ENCODE peak calls at places on chromosomes 7 and 10, in ten cellular contexts. One of them, this sample, is unnamed.

GRCh38 chr10:71455035-71455434 is 58.3 kb downstream of the CDH23 start:
- DNase-seq in esophagus muscularis mucosa: no peak
- DNase-seq in ovary: no peak
- DNase-seq in body of pancreas: no peak
- DNase-seq in IMR-90: no peak
- DNase-seq in sigmoid colon: no peak
- DNase-seq in prostate gland: no peak
- DNase-seq in heart left ventricle: no peak
- DNase-seq in tibial nerve: no peak
- DNase-seq in HCT116: no peak
- DNase-seq in this sample: no peak

GRCh38 chr10:44244745-44245600 is 139.9 kb downstream of the CXCL12 start:
- DNase-seq in body of pancreas: no peak
- DNase-seq in IMR-90: no peak
- DNase-seq in prostate gland: no peak
- DNase-seq in esophagus muscularis mucosa: peak; percentile 45
- DNase-seq in sigmoid colon: no peak
- DNase-seq in ovary: no peak
- DNase-seq in heart left ventricle: no peak
- DNase-seq in HCT116: no peak
- DNase-seq in tibial nerve: no peak
- DNase-seq in this sample: no peak

GRCh38 chr7:151491859-151492258 is 27.8 kb downstream of the RHEB start:
- DNase-seq in heart left ventricle: no peak
- DNase-seq in sigmoid colon: no peak
- DNase-seq in ovary: no peak
- DNase-seq in prostate gland: no peak
- DNase-seq in HCT116: peak; percentile 73
- DNase-seq in tibial nerve: no peak
- DNase-seq in esophagus muscularis mucosa: no peak
- DNase-seq in body of pancreas: no peak
- DNase-seq in IMR-90: peak; percentile 90
- DNase-seq in this sample: no peak

GRCh38 chr7:6554848-6555247 is 3.6 kb upstream of the GRID2IP start:
- DNase-seq in heart left ventricle: no peak
- DNase-seq in IMR-90: no peak
- DNase-seq in HCT116: no peak
- DNase-seq in tibial nerve: no peak
- DNase-seq in sigmoid colon: no peak
- DNase-seq in ovary: no peak
- DNase-seq in prostate gland: no peak
- DNase-seq in body of pancreas: no peak
- DNase-seq in esophagus muscularis mucosa: no peak
- DNase-seq in this sample: no peak

GRCh38 chr10:131186547-131187253 is 124.8 kb downstream of the TCERG1L start:
- DNase-seq in heart left ventricle: no peak
- DNase-seq in body of pancreas: no peak
- DNase-seq in tibial nerve: no peak
- DNase-seq in IMR-90: no peak
- DNase-seq in ovary: no peak
- DNase-seq in HCT116: no peak
- DNase-seq in esophagus muscularis mucosa: no peak
- DNase-seq in sigmoid colon: no peak
- DNase-seq in prostate gland: no peak
- DNase-seq in this sample: no peak

GRCh38 chr10:104589431-104589830 is 51.7 kb upstream of the SORCS3 start:
- DNase-seq in prostate gland: no peak
- DNase-seq in sigmoid colon: no peak
- DNase-seq in esophagus muscularis mucosa: peak; percentile 89
- DNase-seq in tibial nerve: no peak
- DNase-seq in ovary: no peak
- DNase-seq in body of pancreas: no peak
- DNase-seq in IMR-90: no peak
- DNase-seq in HCT116: no peak
- DNase-seq in heart left ventricle: no peak
- DNase-seq in this sample: no peak

GRCh38 chr10:48606530-48607355 is 1.9 kb upstream of the ARHGAP22 start:
- DNase-seq in esophagus muscularis mucosa: peak; percentile 89
- DNase-seq in body of pancreas: peak; percentile 19
- DNase-seq in IMR-90: peak; percentile 99
- DNase-seq in prostate gland: no peak
- DNase-seq in ovary: no peak
- DNase-seq in heart left ventricle: peak; percentile 59
- DNase-seq in tibial nerve: peak; percentile 63
- DNase-seq in sigmoid colon: peak; percentile 72
- DNase-seq in HCT116: no peak
- DNase-seq in this sample: no peak

GRCh38 chr10:3853547-3853989 is 68.6 kb upstream of the KLF6 start:
- DNase-seq in HCT116: no peak
- DNase-seq in IMR-90: no peak
- DNase-seq in ovary: no peak
- DNase-seq in tibial nerve: no peak
- DNase-seq in prostate gland: peak; percentile 89
- DNase-seq in heart left ventricle: peak; percentile 40
- DNase-seq in body of pancreas: peak; percentile 84
- DNase-seq in sigmoid colon: peak; percentile 87
- DNase-seq in esophagus muscularis mucosa: no peak
- DNase-seq in this sample: peak; percentile 90

GRCh38 chr10:32239770-32240169 is 107.2 kb downstream of the EPC1 start:
- DNase-seq in heart left ventricle: no peak
- DNase-seq in IMR-90: peak; percentile 69
- DNase-seq in ovary: no peak
- DNase-seq in body of pancreas: no peak
- DNase-seq in HCT116: no peak
- DNase-seq in esophagus muscularis mucosa: no peak
- DNase-seq in sigmoid colon: no peak
- DNase-seq in tibial nerve: no peak
- DNase-seq in prostate gland: no peak
- DNase-seq in this sample: no peak

GRCh38 chr7:97019710-97020109 is 4.9 kb downstream of the DLX5 start:
- DNase-seq in body of pancreas: no peak
- DNase-seq in HCT116: no peak
- DNase-seq in ovary: no peak
- DNase-seq in IMR-90: no peak
- DNase-seq in sigmoid colon: no peak
- DNase-seq in esophagus muscularis mucosa: no peak
- DNase-seq in prostate gland: no peak
- DNase-seq in tibial nerve: no peak
- DNase-seq in heart left ventricle: no peak
- DNase-seq in this sample: no peak

GRCh38 chr7:97022451-97023306 is 2.0 kb downstream of the DLX5 start:
- DNase-seq in sigmoid colon: no peak
- DNase-seq in HCT116: no peak
- DNase-seq in body of pancreas: no peak
- DNase-seq in ovary: no peak
- DNase-seq in tibial nerve: no peak
- DNase-seq in heart left ventricle: no peak
- DNase-seq in IMR-90: no peak
- DNase-seq in esophagus muscularis mucosa: peak; percentile 74
- DNase-seq in prostate gland: no peak
- DNase-seq in this sample: no peak

GRCh38 chr7:97018775-97019535 is 5.7 kb downstream of the DLX5 start:
- DNase-seq in IMR-90: no peak
- DNase-seq in ovary: no peak
- DNase-seq in tibial nerve: no peak
- DNase-seq in HCT116: no peak
- DNase-seq in sigmoid colon: no peak
- DNase-seq in prostate gland: no peak
- DNase-seq in body of pancreas: no peak
- DNase-seq in esophagus muscularis mucosa: peak; percentile 64
- DNase-seq in heart left ventricle: no peak
- DNase-seq in this sample: no peak

GRCh38 chr7:97021443-97022261 is 3.0 kb downstream of the DLX5 start:
- DNase-seq in sigmoid colon: no peak
- DNase-seq in esophagus muscularis mucosa: peak; percentile 88
- DNase-seq in ovary: no peak
- DNase-seq in tibial nerve: no peak
- DNase-seq in heart left ventricle: no peak
- DNase-seq in HCT116: no peak
- DNase-seq in IMR-90: no peak
- DNase-seq in body of pancreas: no peak
- DNase-seq in prostate gland: no peak
- DNase-seq in this sample: no peak

GRCh38 chr7:97020601-97021442 is 3.8 kb downstream of the DLX5 start:
- DNase-seq in esophagus muscularis mucosa: peak; percentile 62
- DNase-seq in prostate gland: no peak
- DNase-seq in body of pancreas: no peak
- DNase-seq in IMR-90: no peak
- DNase-seq in ovary: no peak
- DNase-seq in sigmoid colon: no peak
- DNase-seq in HCT116: no peak
- DNase-seq in tibial nerve: no peak
- DNase-seq in heart left ventricle: no peak
- DNase-seq in this sample: no peak
- H3K27me3 ChIP-seq in esophagus muscularis mucosa: peaks cover 81% of the 10 kb centered on the region
- H3K27me3 ChIP-seq in prostate gland: peaks cover 24% of the 10 kb centered on the region
- H3K27me3 ChIP-seq in body of pancreas: peaks cover 55% of the 10 kb centered on the region
- H3K27me3 ChIP-seq in IMR-90: peaks cover 84% of the 10 kb centered on the region
- H3K27me3 ChIP-seq in ovary: no peaks in the 10 kb centered on the region
- H3K27me3 ChIP-seq in sigmoid colon: peaks cover 74% of the 10 kb centered on the region
- H3K27me3 ChIP-seq in HCT116: peaks cover 26% of the 10 kb centered on the region
- H3K27me3 ChIP-seq in tibial nerve: peaks cover 9% of the 10 kb centered on the region
- H3K27me3 ChIP-seq in heart left ventricle: peaks cover 95% of the 10 kb centered on the region
- H3K27me3 ChIP-seq in this sample: peaks cover 49% of the 10 kb centered on the region

GRCh38 chr10:15792777-15793176 is 67.5 kb downstream of the MINDY3 start:
- DNase-seq in sigmoid colon: no peak
- DNase-seq in tibial nerve: no peak
- DNase-seq in body of pancreas: no peak
- DNase-seq in ovary: no peak
- DNase-seq in prostate gland: no peak
- DNase-seq in IMR-90: no peak
- DNase-seq in esophagus muscularis mucosa: no peak
- DNase-seq in heart left ventricle: no peak
- DNase-seq in HCT116: no peak
- DNase-seq in this sample: no peak
- H3K27ac ChIP-seq in sigmoid colon: peak overlapping the region; percentile 76
- H3K27ac ChIP-seq in tibial nerve: no peak overlapping the region
- H3K27ac ChIP-seq in body of pancreas: no peak overlapping the region
- H3K27ac ChIP-seq in ovary: no peak overlapping the region
- H3K27ac ChIP-seq in prostate gland: no peak overlapping the region
- H3K27ac ChIP-seq in IMR-90: no peak overlapping the region
- H3K27ac ChIP-seq in esophagus muscularis mucosa: peak overlapping the region; percentile 56
- H3K27ac ChIP-seq in heart left ventricle: no peak overlapping the region
- H3K27ac ChIP-seq in HCT116: no peak overlapping the region
- H3K27ac ChIP-seq in this sample: no peak overlapping the region

DNA sequence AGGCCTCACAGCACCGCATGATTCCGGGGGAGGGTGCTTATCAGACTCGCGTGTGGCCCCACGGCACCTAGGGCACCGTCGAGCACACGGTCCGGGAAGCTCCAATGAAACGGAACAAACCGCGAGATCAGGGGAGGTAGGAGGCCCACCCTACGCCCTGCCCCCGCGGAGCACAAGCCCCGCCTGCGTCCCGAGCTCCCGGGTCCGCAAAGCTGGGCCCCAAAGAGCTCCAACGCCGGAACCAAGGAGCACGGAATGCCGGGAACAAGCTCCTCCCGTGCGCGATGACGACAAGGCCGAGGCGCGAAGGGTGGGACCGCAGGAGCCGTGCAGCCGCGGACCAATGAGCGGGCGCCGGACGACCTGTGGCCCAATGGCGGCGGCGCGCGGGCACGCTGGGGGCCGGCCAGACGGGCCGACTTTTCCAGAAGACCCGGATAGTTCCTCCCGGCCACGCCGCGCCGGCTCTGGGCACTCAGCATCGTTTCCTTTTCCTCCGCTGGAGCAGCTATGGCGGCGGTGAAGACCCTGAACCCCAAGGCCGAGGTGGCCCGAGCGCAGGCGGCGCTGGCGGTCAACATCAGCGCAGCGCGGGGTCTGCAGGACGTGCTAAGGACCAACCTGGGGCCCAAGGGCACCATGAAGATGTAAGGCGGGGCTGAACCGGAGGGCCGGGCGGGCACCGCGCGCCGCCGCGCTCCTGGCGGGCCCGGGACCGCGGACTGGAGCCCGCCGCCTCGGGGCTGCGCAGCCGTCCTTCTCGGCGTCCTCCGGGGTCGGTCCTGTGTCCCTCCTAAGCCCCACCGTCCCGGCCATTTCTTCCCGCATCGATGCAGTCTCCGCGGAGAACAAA is at the start of the genes CCT6A and PSPH:
- DNase-seq in sigmoid colon: peak; percentile 99
- DNase-seq in heart left ventricle: peak; percentile 99
- DNase-seq in ovary: peak; percentile 98
- DNase-seq in HCT116: peak; percentile 95
- DNase-seq in prostate gland: peak; percentile 99
- DNase-seq in IMR-90: peak; percentile 98
- DNase-seq in body of pancreas: peak; percentile 97
- DNase-seq in tibial nerve: peak; percentile 94
- DNase-seq in esophagus muscularis mucosa: peak; percentile 99
- DNase-seq in this sample: peak; percentile 99
- TF ChIP-seq POLR2A in sigmoid colon: peak; percentile 77
- TF ChIP-seq POLR2A in heart left ventricle: peak; percentile 23
- TF ChIP-seq POLR2A in ovary: peak; percentile 88
- TF ChIP-seq POLR2A in HCT116: peak; percentile 75
- TF ChIP-seq POLR2A in prostate gland: peak; percentile 83
- TF ChIP-seq POLR2A in IMR-90: peak; percentile 88
- TF ChIP-seq POLR2A in body of pancreas: peak; percentile 92
- TF ChIP-seq POLR2A in tibial nerve: peak; percentile 86
- TF ChIP-seq POLR2A in esophagus muscularis mucosa: peak; percentile 44
- TF ChIP-seq POLR2A in this sample: peak; percentile 39

GRCh38 chr7:3371601-3372000 is 70.5 kb downstream of the SDK1 start:
- DNase-seq in heart left ventricle: no peak
- DNase-seq in tibial nerve: no peak
- DNase-seq in IMR-90: no peak
- DNase-seq in body of pancreas: no peak
- DNase-seq in prostate gland: no peak
- DNase-seq in esophagus muscularis mucosa: no peak
- DNase-seq in ovary: no peak
- DNase-seq in HCT116: no peak
- DNase-seq in sigmoid colon: no peak
- DNase-seq in this sample: no peak

GRCh38 chr7:3367271-3367670 is 66.2 kb downstream of the SDK1 start:
- DNase-seq in prostate gland: no peak
- DNase-seq in HCT116: no peak
- DNase-seq in ovary: no peak
- DNase-seq in sigmoid colon: no peak
- DNase-seq in esophagus muscularis mucosa: no peak
- DNase-seq in tibial nerve: no peak
- DNase-seq in IMR-90: no peak
- DNase-seq in body of pancreas: no peak
- DNase-seq in heart left ventricle: no peak
- DNase-seq in this sample: no peak

DNA sequence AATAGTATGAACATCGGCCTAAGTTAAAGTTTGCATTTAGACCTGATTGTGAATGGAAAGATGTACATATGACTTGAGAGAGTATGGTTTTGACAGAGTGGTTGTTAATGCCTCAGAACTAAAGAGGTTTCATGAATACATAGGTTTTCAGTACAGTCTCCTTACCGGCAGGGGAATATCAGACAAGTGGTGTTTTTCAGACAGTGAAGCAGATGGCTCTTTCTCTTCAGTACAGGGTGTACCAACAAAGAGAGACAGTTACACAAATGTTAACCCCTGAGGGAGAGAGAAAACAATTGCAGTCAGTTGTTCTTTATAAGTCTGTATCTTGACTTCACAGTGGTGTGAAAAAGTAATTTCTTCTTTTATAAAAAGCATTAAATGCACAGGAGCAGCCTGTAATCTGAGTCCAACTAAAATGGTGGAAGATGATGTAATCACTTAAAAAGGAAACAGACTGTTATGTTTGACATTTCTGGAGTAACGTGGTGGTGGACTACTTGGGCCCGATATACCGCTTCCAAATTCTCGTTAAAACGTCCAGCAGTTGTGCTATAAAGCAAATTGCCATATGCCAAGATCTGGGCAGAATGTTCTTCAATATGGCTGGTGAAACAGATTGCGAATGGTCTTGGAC is 69.1 kb downstream of the SDK1 start:
- DNase-seq in prostate gland: no peak
- DNase-seq in sigmoid colon: no peak
- DNase-seq in HCT116: no peak
- DNase-seq in ovary: no peak
- DNase-seq in IMR-90: no peak
- DNase-seq in body of pancreas: no peak
- DNase-seq in heart left ventricle: no peak
- DNase-seq in esophagus muscularis mucosa: no peak
- DNase-seq in tibial nerve: no peak
- DNase-seq in this sample: no peak
- H3K27me3 ChIP-seq in prostate gland: no peaks in the 10 kb centered on the region
- H3K27me3 ChIP-seq in sigmoid colon: no peaks in the 10 kb centered on the region
- H3K27me3 ChIP-seq in HCT116: peaks cover 80% of the 10 kb centered on the region
- H3K27me3 ChIP-seq in ovary: no peaks in the 10 kb centered on the region
- H3K27me3 ChIP-seq in IMR-90: no peaks in the 10 kb centered on the region
- H3K27me3 ChIP-seq in body of pancreas: no peaks in the 10 kb centered on the region
- H3K27me3 ChIP-seq in heart left ventricle: no peaks in the 10 kb centered on the region
- H3K27me3 ChIP-seq in esophagus muscularis mucosa: no peaks in the 10 kb centered on the region
- H3K27me3 ChIP-seq in tibial nerve: no peaks in the 10 kb centered on the region
- H3K27me3 ChIP-seq in this sample: no peaks in the 10 kb centered on the region